ENCODE peak calls at places on chromosomes 1 and 21, in seven cellular contexts. E, M, D, W, R, L and K are unnamed samples. For H3K27me3, the result is how much of the 10 kb centered on the place peaks cover.

GRCh38 chr1:214899908-214900470 is 182.5 kb upstream of the KCNK2 start:
- DNase-seq in M (no peak), R (no peak), W (no peak), D (no peak), L (peak), E (no peak), K (no peak)

GRCh38 chr1:16888806-16889178 is 7.0 kb upstream of the RNU1-2 start:
- DNase-seq in E (no peak), L (no peak), R (peak), W (no peak), M (no peak), D (no peak), K (no peak)

GRCh38 chr21:17819878-17820232 is 699 bp upstream of the C21orf91 start:
- DNase-seq in E (no peak), L (no peak), W (no peak), R (no peak), M (peak), D (no peak), K (no peak)

GRCh38 chr21:45060675-45061311 is 13.6 kb upstream of the ADARB1 start:
- DNase-seq in L (no peak), W (no peak), M (no peak), D (no peak), E (no peak), R (no peak), K (no peak)

GRCh38 chr1:24283326-24284155 is 35.6 kb upstream of the GRHL3 start:
- DNase-seq in W (no peak), R (peak), D (no peak), L (peak), M (no peak), E (no peak), K (no peak)

GRCh38 chr1:47181095-47181954 is 8.5 kb downstream of the PDZK1IP1 start:
- DNase-seq in M (no peak), D (no peak), E (peak), L (no peak), W (no peak), R (peak), K (no peak)

GRCh38 chr1:177615251-177615650 is 354.6 kb downstream of the SEC16B start:
- DNase-seq in M (no peak), L (no peak), D (no peak), W (no peak), R (no peak), E (no peak), K (no peak)

GRCh38 chr1:8794605-8795004 is 22.8 kb downstream of the RERE start:
- DNase-seq in L (no peak), M (no peak), D (no peak), E (no peak), W (no peak), R (no peak), K (no peak)

GRCh38 chr1:7388141-7388487 is 383.0 kb upstream of the VAMP3 start:
- DNase-seq in W (peak), D (peak), R (peak), M (no peak), L (no peak), E (no peak), K (peak)

GRCh38 chr1:194533641-194534040 is 1347.2 kb upstream of the B3GALT2 start:
- DNase-seq in D (no peak), L (peak), M (no peak), R (no peak), W (no peak), E (no peak), K (no peak)

GRCh38 chr1:154557248-154557938 is 1.1 kb downstream of the UBE2Q1 start:
- DNase-seq in M (no peak), E (no peak), L (no peak), D (no peak), R (no peak), W (no peak), K (no peak)

GRCh38 chr1:154559496-154559950 is 1.1 kb upstream of the UBE2Q1 start:
- DNase-seq in R (peak), M (peak), W (peak), D (peak), L (peak), E (peak), K (peak)

GRCh38 chr1:154556422-154556821 is 2.0 kb downstream of the UBE2Q1 start:
- DNase-seq in L (peak), M (no peak), E (no peak), W (peak), D (no peak), R (peak), K (peak)

GRCh38 chr1:154557939-154558609 is 388 bp downstream of the UBE2Q1 start:
- DNase-seq in M (no peak), E (peak), D (peak), R (peak), W (peak), L (peak), K (peak)

GRCh38 chr1:154558610-154559495 is at the start of gene UBE2Q1:
- DNase-seq in W (peak), M (peak), L (peak), D (peak), E (peak), R (peak), K (peak)
- H3K27me3 ChIP-seq in W (under half), M (under half), L (under half), D (under half), E (under half), R (under half), K (under half)

GRCh38 chr1:206893380-206893779 is 3.9 kb upstream of the IL24 start:
- DNase-seq in M (no peak), E (no peak), R (no peak), W (no peak), D (no peak), L (no peak), K (no peak)

GRCh38 chr1:206890125-206890637 is 7.1 kb upstream of the IL24 start:
- DNase-seq in M (no peak), L (peak), W (no peak), D (no peak), E (no peak), R (no peak), K (no peak)

GRCh38 chr1:206892351-206892984 is 4.8 kb upstream of the IL24 start:
- DNase-seq in E (no peak), R (no peak), W (no peak), M (no peak), L (peak), D (no peak), K (no peak)

GRCh38 chr1:206891412-206891811 is 5.8 kb upstream of the IL24 start:
- DNase-seq in L (no peak), E (no peak), M (no peak), W (no peak), R (no peak), D (no peak), K (no peak)

DNA sequence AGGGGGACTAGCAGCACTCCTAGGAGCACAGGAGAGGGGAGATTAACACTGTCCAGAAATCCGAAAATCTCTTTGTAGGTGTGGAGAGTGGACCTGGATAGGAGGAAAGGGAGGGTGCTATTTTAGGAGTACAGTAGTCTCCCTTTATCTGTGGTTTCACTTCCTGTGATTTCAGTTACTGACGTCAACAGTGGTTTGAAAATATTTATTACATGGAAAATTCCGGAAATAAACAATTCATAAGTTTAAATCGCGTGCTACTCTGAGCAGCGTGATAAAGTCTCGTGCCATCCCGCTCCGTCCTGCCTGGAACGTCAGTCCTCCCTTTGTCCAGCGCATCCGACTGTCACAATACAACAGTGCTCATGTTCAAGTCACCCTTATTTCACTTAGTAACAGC is 6.6 kb upstream of the IL24 start:
- DNase-seq in W (no peak), R (no peak), D (no peak), M (no peak), L (peak), E (no peak), K (no peak)
- H3K27me3 ChIP-seq in W (under half), R (under half), D (under half), M (under half), L (under half), E (under half), K (under half)

DNA sequence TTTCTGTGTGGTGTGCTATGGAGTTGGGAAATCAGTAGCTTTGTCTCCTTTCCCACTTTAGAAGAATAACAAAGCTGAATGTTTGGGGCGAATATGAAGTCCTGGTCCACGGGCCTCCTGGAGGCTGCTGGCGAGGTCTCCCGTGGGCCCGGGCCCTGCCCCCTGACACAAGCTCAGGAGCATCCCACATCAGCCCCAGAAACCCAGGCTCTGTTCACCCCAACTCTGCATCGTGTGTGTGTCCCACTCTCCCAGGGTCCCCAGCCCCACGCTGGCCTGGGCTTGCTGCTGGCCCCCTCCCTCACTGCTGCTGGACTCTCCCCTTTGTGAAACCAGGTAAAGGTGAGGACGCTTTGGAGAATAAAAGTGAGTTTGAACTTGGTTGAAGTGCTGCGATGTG is 8.1 kb downstream of the PRDM16 start:
- DNase-seq in W (no peak), R (no peak), D (no peak), M (no peak), E (no peak), L (no peak), K (no peak)
- H3K27me3 ChIP-seq in W (half or more), R (under half), D (under half), M (under half), E (half or more), L (under half), K (under half)

DNA sequence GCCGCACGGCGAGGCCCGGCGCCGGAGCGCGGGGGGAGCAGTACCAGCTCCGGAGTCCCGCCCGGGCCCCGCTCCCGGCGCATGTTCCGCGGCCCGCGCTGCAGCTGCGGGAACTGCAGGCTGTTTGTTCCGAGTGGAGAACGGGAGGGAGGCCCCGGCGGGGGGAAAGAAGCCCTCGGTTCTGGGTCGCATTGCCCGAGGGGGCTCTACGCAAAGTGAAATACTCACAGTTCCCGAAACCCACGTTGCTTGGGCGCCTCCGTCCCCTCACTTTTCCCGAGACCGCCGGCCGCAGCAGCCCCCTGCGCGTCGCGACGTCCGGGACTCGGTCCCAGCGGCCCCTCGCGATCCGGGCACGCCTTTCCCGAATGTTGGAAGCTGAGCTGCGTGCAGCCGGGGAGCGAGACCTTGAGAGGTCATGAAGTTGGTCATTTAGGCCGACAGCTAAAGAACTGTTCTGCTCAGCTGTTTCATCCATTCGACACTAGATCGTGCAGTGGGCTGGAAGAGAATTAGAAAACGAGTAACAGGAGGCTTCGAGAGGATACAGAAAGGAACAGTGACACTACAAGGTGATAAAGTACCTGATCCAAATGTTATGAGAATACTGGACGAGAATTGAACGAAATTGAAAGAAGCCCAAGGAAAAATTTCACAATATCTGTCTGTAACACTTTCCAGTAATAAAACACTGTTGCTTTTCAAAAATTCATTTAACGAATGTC is 596 bp upstream of the LIN9 start:
- DNase-seq in L (peak), R (peak), E (no peak), D (no peak), W (peak), M (no peak), K (peak)
- H3K27me3 ChIP-seq in L (under half), R (under half), E (under half), D (under half), W (under half), M (under half), K (under half)